ENCODE peak calls at places on chromosomes 1 and 21, in four cellular contexts. U is uterus, N is prostate gland, Q is spleen. I is an unnamed sample.
A peak's percentile ranks its signal among the peaks of the same experiment; 100 is the strongest.

GRCh38 chr1:227723474-227723873 is 11.6 kb downstream of the JMJD4 start:
- DNase-seq in U (no peak), N (no peak), Q (no peak), I (no peak)

GRCh38 chr1:203036135-203036534 is 9.8 kb downstream of the PPFIA4 start:
- DNase-seq in U (no peak), N (no peak), Q (no peak), I (no peak)

GRCh38 chr1:211638246-211638645 is 37.2 kb downstream of the NEK2 start:
- DNase-seq in U (no peak), N (no peak), Q (no peak), I (no peak)

GRCh38 chr1:89363196-89363595 is 663 bp upstream of the GBP6 start:
- DNase-seq in U (no peak), N (no peak), Q (no peak), I (no peak)

GRCh38 chr21:25638634-25639166 is 358 bp upstream of the JAM2 start:
- DNase-seq in U (no peak), N (no peak), Q (no peak), I (no peak)

GRCh38 chr1:55278378-55278777 is 63.2 kb upstream of the USP24 start:
- DNase-seq in U (no peak), N (no peak), Q (no peak), I (no peak)

GRCh38 chr1:205948886-205949285 is 5.6 kb upstream of the SLC26A9 start:
- DNase-seq in U (no peak), N (no peak), Q (no peak), I (no peak)

GRCh38 chr1:45846931-45847330 is 43.5 kb downstream of the MAST2 start:
- DNase-seq in U (no peak), N (no peak), Q (no peak), I (no peak)

GRCh38 chr1:17239420-17239819 is 9.5 kb upstream of the PADI3 start:
- DNase-seq in U (no peak), N (no peak), Q (no peak), I (peak; percentile 66)

DNA sequence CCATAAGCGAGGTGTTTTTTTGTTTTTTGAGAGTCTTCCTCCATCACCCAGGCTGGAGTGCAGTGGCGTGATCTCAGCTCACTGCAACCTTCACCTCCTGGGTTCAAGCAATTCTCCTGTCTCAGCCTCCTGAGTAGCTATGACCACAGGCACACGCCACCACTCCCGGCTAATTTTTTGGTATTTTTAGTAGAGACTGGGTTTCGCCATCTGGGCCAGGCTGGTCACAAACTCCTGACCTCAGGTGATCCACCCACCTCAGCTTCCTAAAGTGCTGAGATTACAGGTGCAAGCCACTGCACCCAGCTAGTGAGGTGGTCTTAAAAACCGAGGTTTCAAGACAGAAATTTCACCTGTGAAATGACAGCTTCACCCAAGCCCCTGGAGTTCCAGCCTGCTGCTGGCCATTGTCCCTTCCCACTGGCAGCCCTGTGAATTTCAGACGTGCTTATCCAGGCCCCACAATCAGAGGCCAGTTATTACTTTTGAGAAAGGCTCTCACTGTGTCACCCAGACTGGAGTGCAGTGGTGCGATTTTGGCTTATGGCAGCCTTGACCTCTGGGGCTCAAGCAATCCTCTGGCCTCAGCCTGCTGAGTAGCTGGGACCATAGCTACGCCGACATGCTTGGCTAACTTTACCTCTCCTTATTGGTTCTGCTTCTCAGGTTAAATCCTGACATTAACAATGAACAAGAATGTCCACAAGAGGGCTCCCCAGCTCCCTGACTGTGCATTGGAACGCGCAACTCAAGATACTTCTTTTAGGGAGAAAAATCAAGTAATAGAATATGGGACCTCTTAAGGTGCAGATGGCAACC is 19.4 kb downstream of the ENO1 start:
- DNase-seq in U (no peak), N (peak; percentile 45), Q (no peak), I (no peak)
- TF ChIP-seq POLR2A in U (no peak), N (no peak), Q (no peak), I (no peak)

GRCh38 chr1:2132222-2133038 is 62.1 kb downstream of the FAAP20 start:
- DNase-seq in U (peak; percentile 55), N (no peak), Q (peak; percentile 84), I (peak; percentile 53)
- TF ChIP-seq POLR2A in U (no peak), N (no peak), Q (no peak), I (no peak)

GRCh38 chr1:147670319-147671003 is at the start of gene ACP6:
- DNase-seq in U (peak; percentile 94), N (peak; percentile 96), Q (peak; percentile 98), I (peak; percentile 93)
- TF ChIP-seq POLR2A in U (no peak), N (peak; percentile 72), Q (no peak), I (peak; percentile 36)

GRCh38 chr1:220045356-220046051 is 801 bp downstream of the EPRS1 start:
- DNase-seq in U (no peak), N (no peak), Q (no peak), I (no peak)
- TF ChIP-seq POLR2A in U (no peak), N (no peak), Q (no peak), I (no peak)

GRCh38 chr1:167219646-167220536 is 795 bp upstream of the POU2F1 start:
- DNase-seq in U (peak; percentile 76), N (peak; percentile 77), Q (peak; percentile 96), I (peak; percentile 33)
- TF ChIP-seq POLR2A in U (peak; percentile 8), N (peak; percentile 35), Q (no peak), I (peak; percentile 63)

GRCh38 chr21:39611547-39612190 is 1.1 kb upstream of the B3GALT5 start:
- DNase-seq in U (no peak), N (no peak), Q (no peak), I (no peak)
- TF ChIP-seq POLR2A in U (no peak), N (no peak), Q (no peak), I (no peak)